ENCODE peak calls at places on chromosomes 5 and 9, in five cellular contexts. R is foreskin fibroblast; S is posterior cingulate gyrus; M is AG04450; D is stimulated activated CD4-positive, alpha-beta T cell treated with anti-CD3 and anti-CD28 coated beads, Interleukin-2, amount 100 ng/mL, for 48 hours. O is an unnamed sample.

GRCh38 chr5:116626272-116626723 is 51.7 kb upstream of the SEMA6A start:
- DNase-seq in R (peak; percentile 1), S (peak; percentile 88), M (no peak), D (no peak), O (peak; percentile 65)

GRCh38 chr9:132923346-132923902 is 21.0 kb downstream of the TSC1 start:
- DNase-seq in M (no peak), R (no peak), S (no peak), D (no peak), O (no peak)

GRCh38 chr5:60668715-60669304 is 31.2 kb downstream of the DEPDC1B start:
- DNase-seq in R (no peak), M (no peak), S (no peak), D (no peak), O (no peak)

GRCh38 chr9:70496244-70496643 is 81.8 kb upstream of the KLF9 start:
- DNase-seq in D (no peak), R (no peak), M (no peak), S (no peak), O (no peak)

GRCh38 chr5:67206381-67207328 is 10.1 kb upstream of the CD180 start:
- DNase-seq in R (no peak), M (no peak), D (peak; percentile 59), S (no peak), O (no peak)

GRCh38 chr9:35910613-35911488 is 1.6 kb downstream of the SPAAR start:
- DNase-seq in M (no peak), R (peak; percentile 54), S (no peak), D (no peak), O (no peak)

GRCh38 chr9:81320909-81321482 is 368.4 kb downstream of the TLE1 start:
- DNase-seq in M (no peak), D (no peak), R (no peak), S (no peak), O (no peak)

GRCh38 chr5:132102101-132102701 is 28.6 kb downstream of the CSF2 start:
- DNase-seq in M (no peak), R (no peak), D (no peak), S (peak; percentile 35), O (no peak)

GRCh38 chr9:134498767-134499166 is 142.8 kb upstream of the COL5A1 start:
- DNase-seq in M (no peak), R (no peak), S (no peak), D (no peak), O (no peak)

GRCh38 chr9:131096490-131097258 is at the start of gene AIF1L:
- DNase-seq in M (no peak), S (no peak), D (no peak), R (no peak), O (no peak)

GRCh38 chr5:60340965-60341471 is 358.9 kb downstream of the DEPDC1B start:
- DNase-seq in D (no peak), M (no peak), R (no peak), S (no peak), O (no peak)

GRCh38 chr5:62346727-62347126 is 40.7 kb downstream of the KIF2A start:
- DNase-seq in D (no peak), S (no peak), M (no peak), R (no peak), O (no peak)

GRCh38 chr5:142748568-142749249 is 21.5 kb upstream of the ARHGAP26 start:
- DNase-seq in R (no peak), D (peak; percentile 48), S (peak; percentile 88), M (no peak), O (no peak)

GRCh38 chr9:250039-250438 is 35.4 kb downstream of the DOCK8 start:
- DNase-seq in S (no peak), M (no peak), D (no peak), R (no peak), O (no peak)

GRCh38 chr5:96641368-96641767 is 20.8 kb upstream of the CAST start:
- DNase-seq in S (no peak), R (peak; percentile 45), M (no peak), D (no peak), O (no peak)

GRCh38 chr5:1545798-1546355 is 22.1 kb upstream of the LPCAT1 start:
- DNase-seq in D (no peak), S (no peak), R (no peak), M (no peak), O (no peak)

GRCh38 chr5:150438873-150439546 is 10.5 kb downstream of the RPS14 start:
- DNase-seq in R (no peak), D (no peak), M (no peak), S (no peak), O (no peak)

GRCh38 chr9:127856094-127856740 is 1.8 kb upstream of the ENG start:
- DNase-seq in D (no peak), M (no peak), R (no peak), S (no peak), O (no peak)

GRCh38 chr5:120096413-120096812 is 367.7 kb upstream of the PRR16 start:
- DNase-seq in S (no peak), D (no peak), R (peak; percentile 20), M (no peak), O (no peak)